ENCODE peak calls at places on chromosomes 4 and X, in seven cellular contexts. J, I, B, M, R, X and W are unnamed samples.

GRCh38 chr4:94480362-94480951 is 28.7 kb downstream of the PDLIM5 start:
- DNase-seq in J (no peak), I (no peak), B (no peak), M (no peak), R (no peak), X (no peak), W (no peak)

GRCh38 chrX:40831750-40832149 is 96.4 kb upstream of the MED14 start:
- DNase-seq in J (no peak), I (no peak), B (no peak), M (no peak), R (no peak), X (no peak), W (no peak)

GRCh38 chr4:89997171-89997704 is 102.6 kb downstream of the MMRN1 start:
- DNase-seq in J (no peak), I (no peak), B (no peak), M (no peak), R (no peak), X (no peak), W (no peak)

GRCh38 chr4:144868309-144868708 is 222.4 kb downstream of the HHIP start:
- DNase-seq in J (no peak), I (no peak), B (no peak), M (no peak), R (no peak), X (no peak), W (no peak)

GRCh38 chr4:145840162-145840768 is 98.4 kb downstream of the ZNF827 start:
- DNase-seq in J (no peak), I (no peak), B (no peak), M (no peak), R (no peak), X (peak; percentile 43), W (no peak)

GRCh38 chr4:38210396-38211114 is 250.4 kb downstream of the PTTG2 start:
- DNase-seq in J (no peak), I (no peak), B (no peak), M (no peak), R (no peak), X (no peak), W (no peak)

GRCh38 chr4:146661368-146661767 is 22.7 kb downstream of the POU4F2 start:
- DNase-seq in J (no peak), I (no peak), B (no peak), M (no peak), R (no peak), X (no peak), W (no peak)

GRCh38 chrX:20620301-20620700 is 353.6 kb upstream of the RPS6KA3 start:
- DNase-seq in J (no peak), I (no peak), B (no peak), M (no peak), R (no peak), X (no peak), W (no peak)

GRCh38 chrX:46710927-46711623 is 47.8 kb downstream of the SLC9A7 start:
- DNase-seq in J (no peak), I (peak; percentile 14), B (no peak), M (no peak), R (no peak), X (no peak), W (no peak)

GRCh38 chr4:20283039-20283438 is 31.3 kb downstream of the SLIT2 start:
- DNase-seq in J (no peak), I (no peak), B (no peak), M (no peak), R (no peak), X (no peak), W (no peak)

GRCh38 chrX:39627257-39627656 is 470.5 kb downstream of the BCOR start:
- DNase-seq in J (no peak), I (peak; percentile 7), B (no peak), M (no peak), R (no peak), X (no peak), W (no peak)

DNA sequence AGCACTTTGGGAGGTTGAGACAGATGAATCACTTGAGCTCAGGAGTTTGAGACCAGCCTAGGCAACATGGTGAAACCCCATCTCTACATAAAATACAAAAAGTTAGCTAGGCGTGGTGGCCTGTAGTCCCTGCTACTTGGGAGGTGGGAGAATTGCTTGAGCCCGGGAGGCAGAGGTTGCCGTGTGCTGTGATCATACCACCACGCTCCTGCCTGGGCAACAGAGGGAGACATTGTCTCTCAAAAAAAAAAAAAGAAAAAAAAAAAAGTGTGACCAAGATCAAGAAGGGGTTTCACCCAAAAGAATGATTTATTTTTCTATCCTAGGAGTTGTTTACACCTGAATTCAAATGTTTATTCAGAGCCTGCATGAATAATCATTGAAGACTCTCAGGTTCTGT is 572.4 kb upstream of the GALNT7 start:
- DNase-seq in J (no peak), I (no peak), B (no peak), M (no peak), R (no peak), X (no peak), W (no peak)
- TF ChIP-seq CTCF in J (no peak), I (no peak), B (no peak), M (no peak), R (no peak), X (no peak), W (no peak)

GRCh38 chr4:41217020-41217333 is 2.6 kb upstream of the APBB2 start:
- DNase-seq in J (no peak), I (no peak), B (no peak), M (no peak), R (no peak), X (no peak), W (no peak)

GRCh38 chr4:41215155-41215554 is 813 bp upstream of the APBB2 start:
- DNase-seq in J (no peak), I (no peak), B (no peak), M (no peak), R (no peak), X (no peak), W (no peak)

GRCh38 chr4:41217373-41217772 is 3.0 kb upstream of the APBB2 start:
- DNase-seq in J (no peak), I (no peak), B (no peak), M (no peak), R (no peak), X (no peak), W (no peak)

GRCh38 chr4:41215969-41216293 is 1.6 kb upstream of the APBB2 start:
- DNase-seq in J (no peak), I (no peak), B (no peak), M (no peak), R (no peak), X (no peak), W (no peak)

GRCh38 chr4:41216294-41217019 is 2.1 kb upstream of the APBB2 start:
- DNase-seq in J (no peak), I (peak; percentile 55), B (peak; percentile 89), M (peak; percentile 81), R (no peak), X (peak; percentile 55), W (peak; percentile 96)
- TF ChIP-seq CTCF in J (no peak), I (peak; percentile 27), B (no peak), M (peak; percentile 12), R (peak; percentile 35), X (peak; percentile 20), W (no peak)

DNA sequence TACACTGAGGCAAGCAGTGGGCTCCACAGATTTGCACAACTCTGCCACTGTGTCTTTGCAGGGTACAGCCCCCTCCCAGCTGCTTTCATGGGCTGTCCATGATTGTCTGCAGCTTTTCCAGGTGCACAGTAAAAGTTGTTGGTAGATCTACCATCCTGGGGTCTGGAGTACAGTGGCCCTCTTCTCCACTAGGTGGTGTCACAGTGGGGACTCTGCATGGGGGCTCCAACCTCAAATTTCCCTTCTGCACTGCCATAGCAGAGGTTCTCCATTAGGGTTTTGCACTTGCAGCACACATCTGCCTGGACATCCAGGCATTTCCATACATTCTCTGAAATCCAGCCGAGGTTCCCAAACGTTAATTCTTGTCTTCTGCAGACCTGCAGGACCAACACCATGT is 1002.3 kb downstream of the FAM133A start:
- DNase-seq in J (no peak), I (no peak), B (no peak), M (no peak), R (no peak), X (no peak), W (no peak)
- TF ChIP-seq CTCF in J (no peak), I (no peak), B (no peak), M (no peak), R (no peak), X (no peak), W (no peak)

DNA sequence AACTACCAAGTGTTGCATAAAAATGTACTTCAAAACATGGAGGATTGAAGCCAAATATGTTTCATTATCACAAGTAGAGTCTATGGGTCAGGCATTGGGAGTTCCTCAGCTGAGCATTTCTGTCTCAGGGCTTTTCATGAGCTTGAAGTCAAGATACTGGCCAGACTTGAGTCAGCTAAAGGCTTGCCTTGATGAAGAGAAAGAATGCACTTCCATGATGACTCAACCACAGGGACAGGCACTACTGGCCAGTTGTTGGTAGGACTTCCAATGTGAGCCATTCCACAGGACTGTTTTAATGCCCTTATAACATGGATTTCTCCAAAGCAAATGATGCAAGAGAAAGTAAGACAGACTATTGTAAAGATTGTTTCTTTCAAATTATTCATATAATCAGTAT is 895.6 kb downstream of the RAB28 start:
- DNase-seq in J (no peak), I (no peak), B (no peak), M (no peak), R (no peak), X (no peak), W (no peak)
- TF ChIP-seq CTCF in J (no peak), I (no peak), B (no peak), M (no peak), R (no peak), X (no peak), W (no peak)

GRCh38 chr4:45442466-45442865 is 681.4 kb downstream of the GABRG1 start:
- DNase-seq in J (no peak), I (no peak), B (no peak), M (no peak), R (no peak), X (no peak), W (no peak)
- TF ChIP-seq CTCF in J (no peak), I (no peak), B (no peak), M (no peak), R (no peak), X (peak; percentile 13), W (no peak)